ENCODE peak calls at places on chromosomes 13 and 19, in four cellular contexts. A is epithelial cell of esophagus, W is astrocyte, I is amniotic stem cell. N is an unnamed sample.

GRCh38 chr13:98507060-98507797 is 69.7 kb downstream of the STK24 start:
- DNase-seq in A (peak; percentile 77), W (peak; percentile 80), I (no peak), N (no peak)

GRCh38 chr13:31119966-31120733 is 41.6 kb downstream of the HSPH1 start:
- DNase-seq in A (peak; percentile 8), W (no peak), I (no peak), N (no peak)

GRCh38 chr19:5138606-5139594 is 170.0 kb downstream of the KDM4B start:
- DNase-seq in A (peak; percentile 63), W (peak; percentile 90), I (peak; percentile 33), N (no peak)

GRCh38 chr13:46596501-46596900 is 43.5 kb downstream of the LRCH1 start:
- DNase-seq in A (no peak), W (no peak), I (no peak), N (no peak)

GRCh38 chr13:44972956-44973581 is 16.2 kb downstream of the NUFIP1 start:
- DNase-seq in A (peak; percentile 39), W (no peak), I (peak; percentile 67), N (no peak)

GRCh38 chr19:12956446-12957388 is at the start of gene GADD45GIP1:
- DNase-seq in A (peak; percentile 76), W (peak; percentile 53), I (peak; percentile 40), N (peak; percentile 87)

GRCh38 chr13:87274209-87274819 is 396.9 kb upstream of the SLITRK5 start:
- DNase-seq in A (peak; percentile 68), W (peak; percentile 22), I (no peak), N (no peak)

GRCh38 chr13:21625366-21625765 is 21.4 kb upstream of the MICU2 start:
- DNase-seq in A (peak; percentile 69), W (peak; percentile 7), I (no peak), N (no peak)

GRCh38 chr13:103350147-103350546 is 283.9 kb upstream of the SLC10A2 start:
- DNase-seq in A (no peak), W (no peak), I (no peak), N (no peak)

GRCh38 chr19:7947939-7948338 is 4.5 kb upstream of the TIMM44 start:
- DNase-seq in A (peak; percentile 72), W (peak; percentile 37), I (no peak), N (no peak)

GRCh38 chr19:47110521-47111080 is 3.0 kb downstream of the ZC3H4 start:
- DNase-seq in A (no peak), W (no peak), I (no peak), N (no peak)

GRCh38 chr13:38804536-38804935 is 117.7 kb downstream of the FREM2 start:
- DNase-seq in A (peak; percentile 53), W (peak; percentile 66), I (no peak), N (no peak)

GRCh38 chr13:110521296-110521680 is 40.2 kb downstream of the RAB20 start:
- DNase-seq in A (no peak), W (no peak), I (no peak), N (no peak)

GRCh38 chr13:93753639-93754038 is 527.0 kb downstream of the GPC6 start:
- DNase-seq in A (no peak), W (no peak), I (no peak), N (no peak)

GRCh38 chr19:30376272-30376671 is 4.1 kb downstream of the ZNF536 start:
- DNase-seq in A (no peak), W (no peak), I (no peak), N (no peak)

GRCh38 chr19:4742717-4743646 is 19.3 kb upstream of the DPP9 start:
- DNase-seq in A (no peak), W (no peak), I (no peak), N (no peak)

GRCh38 chr19:36009220-36009619 is 607 bp upstream of the SYNE4 start:
- DNase-seq in A (peak; percentile 72), W (peak; percentile 45), I (no peak), N (peak; percentile 78)

GRCh38 chr19:5903502-5904301 is at the start of gene NDUFA11:
- DNase-seq in A (peak; percentile 99), W (no peak), I (peak; percentile 100), N (peak; percentile 100)

GRCh38 chr13:100673376-100673830 is 1.2 kb downstream of the TMTC4 start:
- DNase-seq in A (no peak), W (no peak), I (no peak), N (no peak)

GRCh38 chr13:48349525-48349924 is 46.0 kb downstream of the RB1 start:
- DNase-seq in A (no peak), W (no peak), I (no peak), N (no peak)

GRCh38 chr13:68982961-68983619 is 1124.5 kb upstream of the ATXN8OS start:
- DNase-seq in A (no peak), W (no peak), I (no peak), N (no peak)

GRCh38 chr13:23810842-23811241 is 78.4 kb downstream of the MIPEP start:
- DNase-seq in A (no peak), W (no peak), I (no peak), N (no peak)

GRCh38 chr13:49456156-49456555 is 12.1 kb downstream of the SETDB2 start:
- DNase-seq in A (no peak), W (no peak), I (no peak), N (no peak)